ENCODE peak calls at places on chromosomes 13 and 19, in ten cellular contexts. W, E, X, V, K, C, H, Y, S and B are unnamed samples.

GRCh38 chr13:20669162-20669561 is 34.3 kb upstream of the IL17D start:
- DNase-seq in W (no peak), C (no peak), E (no peak), Y (no peak), S (no peak), H (no peak), K (no peak), X (no peak), V (no peak), B (no peak)

GRCh38 chr19:7692417-7693088 is 9.4 kb downstream of the FCER2 start:
- DNase-seq in C (no peak), X (no peak), E (no peak), W (no peak), H (no peak), K (no peak), Y (no peak), S (no peak), V (no peak), B (no peak)

GRCh38 chr13:26508885-26509284 is 48.6 kb upstream of the WASF3 start:
- DNase-seq in C (peak), H (no peak), Y (peak), X (peak), S (peak), V (no peak), W (no peak), E (no peak), K (peak), B (no peak)

GRCh38 chr19:4636151-4636717 is 3.1 kb upstream of the TNFAIP8L1 start:
- DNase-seq in S (no peak), K (peak), W (peak), E (peak), V (peak), Y (peak), C (peak), H (peak), X (peak), B (peak)

GRCh38 chr19:55516878-55517620 is 19.9 kb downstream of the SBK2 start:
- DNase-seq in X (peak), S (peak), C (peak), E (peak), W (peak), V (peak), K (peak), Y (peak), H (peak), B (peak)

GRCh38 chr13:107586216-107586615 is 629.1 kb downstream of the LIG4 start:
- DNase-seq in E (no peak), W (no peak), H (no peak), X (peak), Y (no peak), V (no peak), S (no peak), K (no peak), C (no peak), B (no peak)

GRCh38 chr19:8459520-8460260 is 14.9 kb downstream of the HNRNPM start:
- DNase-seq in W (no peak), H (no peak), Y (peak), S (peak), E (no peak), K (no peak), C (peak), V (no peak), X (peak), B (no peak)

GRCh38 chr13:40313269-40314200 is 352.9 kb downstream of the FOXO1 start:
- DNase-seq in E (no peak), V (no peak), C (peak), W (no peak), H (no peak), X (peak), K (no peak), S (no peak), Y (no peak), B (no peak)

GRCh38 chr13:30880756-30881155 is 25.3 kb upstream of the MEDAG start:
- DNase-seq in W (no peak), Y (peak), X (peak), V (no peak), H (no peak), S (peak), K (peak), E (no peak), C (peak), B (no peak)

GRCh38 chr13:74219571-74219970 is 85.4 kb upstream of the KLF12 start:
- DNase-seq in C (no peak), S (no peak), X (peak), W (no peak), K (no peak), H (no peak), Y (no peak), V (no peak), E (no peak), B (no peak)

GRCh38 chr19:52369463-52370340 is at the start of gene ZNF880:
- DNase-seq in W (peak), E (peak), S (peak), C (peak), H (peak), V (peak), K (peak), X (peak), Y (peak), B (peak)

GRCh38 chr19:48493718-48494515 is 17.7 kb downstream of the LMTK3 start:
- DNase-seq in C (no peak), V (no peak), W (peak), Y (no peak), S (no peak), H (no peak), E (no peak), K (no peak), X (no peak), B (no peak)

GRCh38 chr13:48009298-48009697 is 8.2 kb upstream of the SUCLA2 start:
- DNase-seq in K (peak), C (peak), W (no peak), Y (peak), S (peak), X (peak), E (no peak), H (peak), V (no peak), B (no peak)

GRCh38 chr13:52446265-52446664 is 4.2 kb downstream of the VPS36 start:
- DNase-seq in X (no peak), C (no peak), W (no peak), S (peak), Y (peak), H (no peak), E (no peak), K (peak), V (no peak), B (no peak)

GRCh38 chr13:81606074-81606473 is 1265.1 kb upstream of the SPRY2 start:
- DNase-seq in K (no peak), X (no peak), C (no peak), Y (no peak), H (no peak), S (no peak), E (no peak), V (no peak), W (no peak), B (no peak)

GRCh38 chr19:13117772-13118423 is at the start of gene NACC1:
- DNase-seq in E (peak), C (peak), V (peak), K (peak), W (peak), S (peak), X (peak), Y (peak), H (peak), B (peak)

GRCh38 chr13:28574617-28575142 is 79.8 kb upstream of the FLT1 start:
- DNase-seq in V (no peak), H (no peak), S (peak), K (peak), C (peak), Y (peak), X (peak), E (no peak), W (no peak), B (no peak)

GRCh38 chr19:10454267-10454666 is 33.9 kb downstream of the PDE4A start:
- DNase-seq in X (no peak), Y (no peak), W (no peak), E (peak), H (no peak), V (peak), S (no peak), K (no peak), C (no peak), B (no peak)

GRCh38 chr13:100721885-100722512 is 47.4 kb upstream of the TMTC4 start:
- DNase-seq in W (no peak), S (peak), H (no peak), E (peak), V (peak), X (peak), K (peak), C (peak), Y (peak), B (no peak)

GRCh38 chr19:39154626-39155100 is 29.1 kb downstream of the PAK4 start:
- DNase-seq in X (no peak), H (peak), Y (peak), K (peak), W (no peak), E (peak), S (peak), C (no peak), V (no peak), B (peak)

GRCh38 chr19:7928334-7928706 is 2.4 kb upstream of the CTXN1 start:
- DNase-seq in K (no peak), V (no peak), X (peak), Y (no peak), C (no peak), E (no peak), S (no peak), W (no peak), H (peak), B (no peak)

GRCh38 chr13:98466634-98467236 is 110.2 kb downstream of the STK24 start:
- DNase-seq in Y (peak), K (no peak), W (no peak), H (no peak), X (peak), V (peak), S (peak), C (peak), E (peak), B (no peak)

GRCh38 chr19:12984143-12984627 is 11.1 kb upstream of the NFIX start:
- DNase-seq in S (no peak), H (no peak), E (peak), Y (no peak), K (no peak), C (no peak), X (peak), V (no peak), W (no peak), B (no peak)

GRCh38 chr13:31670831-31671617 is 68.3 kb upstream of the RXFP2 start:
- DNase-seq in V (no peak), X (no peak), C (peak), S (peak), H (no peak), Y (no peak), W (no peak), E (no peak), K (no peak), B (no peak)

GRCh38 chr13:64278493-64278892 is 2862.8 kb upstream of the PCDH20 start:
- DNase-seq in W (no peak), X (peak), K (no peak), E (no peak), H (no peak), S (no peak), C (peak), V (no peak), Y (peak), B (no peak)

GRCh38 chr19:41998246-41999020 is 4.4 kb upstream of the ATP1A3 start:
- DNase-seq in K (no peak), H (no peak), X (peak), E (peak), S (peak), Y (peak), V (peak), C (peak), W (no peak), B (no peak)

GRCh38 chr13:21676611-21677021 is 5.7 kb downstream of the FGF9 start:
- DNase-seq in E (peak), C (no peak), Y (no peak), W (no peak), H (no peak), V (peak), K (no peak), X (no peak), S (no peak), B (peak)

GRCh38 chr13:74045583-74045982 is 88.6 kb downstream of the KLF12 start:
- DNase-seq in E (no peak), X (no peak), K (no peak), W (peak), H (no peak), V (no peak), C (no peak), Y (no peak), S (no peak), B (no peak)

GRCh38 chr13:19782049-19782726 is 557 bp downstream of the PSPC1 start:
- DNase-seq in E (no peak), H (peak), C (peak), X (peak), K (peak), Y (peak), W (peak), S (peak), V (peak), B (peak)

GRCh38 chr19:31560021-31560770 is 211.0 kb upstream of the TSHZ3 start:
- DNase-seq in K (no peak), E (no peak), H (no peak), X (peak), S (no peak), W (no peak), Y (no peak), V (no peak), C (no peak), B (no peak)

GRCh38 chr13:71625183-71625582 is 241.8 kb downstream of the DACH1 start:
- DNase-seq in X (peak), C (no peak), W (no peak), S (no peak), E (no peak), K (no peak), H (no peak), Y (no peak), V (no peak), B (no peak)

GRCh38 chr13:46679369-46680180 is 117.4 kb downstream of the ESD start:
- DNase-seq in X (peak), E (no peak), Y (no peak), K (no peak), C (peak), V (no peak), H (no peak), W (peak), S (no peak), B (no peak)

DNA sequence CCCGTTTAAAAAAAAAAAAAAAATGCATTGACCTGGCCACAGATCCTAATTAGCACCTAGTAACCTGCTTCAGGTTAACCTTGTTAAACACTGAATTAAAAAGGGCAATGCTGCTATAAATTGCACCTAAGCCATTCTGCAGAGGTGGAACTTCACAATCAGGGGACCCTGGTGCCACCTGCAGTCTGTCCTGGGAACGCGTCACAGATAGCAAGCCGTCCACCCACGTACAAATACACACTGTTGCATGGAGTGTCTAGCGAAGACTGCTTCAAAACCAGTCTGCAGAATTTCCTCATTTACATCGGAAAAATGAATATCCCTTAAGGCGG is 169.3 kb downstream of the COL4A1 start:
- DNase-seq in E (no peak), C (no peak), X (no peak), W (no peak), K (no peak), S (no peak), V (no peak), H (peak), Y (peak), B (no peak)
- TF ChIP-seq CTCF in E (peak), C (peak), X (peak), W (peak), K (peak), S (peak), V (no peak), H (peak), Y (peak), B (peak)

DNA sequence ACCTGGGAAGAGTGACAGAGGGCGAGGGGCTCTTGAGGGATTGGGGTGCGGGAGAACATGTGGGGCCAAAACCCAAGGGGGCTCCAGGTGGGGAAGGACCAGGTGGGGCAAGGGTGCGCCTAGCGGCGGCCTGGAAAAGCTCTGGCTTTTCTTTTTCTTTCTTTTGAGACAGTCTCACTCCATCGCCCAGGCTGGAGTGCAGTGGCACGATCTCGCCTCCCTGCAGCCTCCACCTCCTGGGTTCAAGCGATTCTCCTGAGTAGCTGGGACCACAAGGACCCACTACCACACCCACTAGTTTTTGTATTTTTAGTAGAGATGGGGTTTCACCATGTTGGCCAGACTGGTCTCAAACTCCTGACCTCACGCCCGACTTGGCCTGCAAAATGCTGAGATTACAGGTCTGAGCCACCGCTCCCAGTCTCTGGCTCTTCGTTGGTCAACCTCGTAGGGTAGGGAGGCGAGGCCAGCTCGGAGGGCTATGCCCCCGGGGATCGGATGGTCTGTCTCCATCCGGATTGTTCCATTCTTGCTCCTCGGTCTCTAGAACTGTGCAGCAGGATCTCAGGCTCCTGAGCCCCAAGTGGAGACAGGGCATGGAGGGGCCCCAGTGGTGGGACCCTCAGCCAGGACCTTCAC is 3.7 kb downstream of the GADD45B start:
- DNase-seq in C (peak), H (no peak), V (no peak), E (no peak), X (no peak), Y (no peak), S (no peak), K (no peak), W (no peak), B (no peak)
- TF ChIP-seq CTCF in C (peak), H (no peak), V (peak), E (peak), X (peak), Y (peak), S (peak), K (peak), W (no peak), B (peak)

GRCh38 chr13:35785563-35786327 is 309.3 kb upstream of the MAB21L1 start:
- DNase-seq in W (no peak), X (no peak), Y (no peak), S (no peak), H (no peak), K (no peak), E (no peak), C (no peak), V (no peak), B (no peak)

GRCh38 chr13:35791191-35791902 is 314.9 kb upstream of the MAB21L1 start:
- DNase-seq in S (peak), X (peak), H (no peak), E (no peak), W (no peak), V (no peak), Y (no peak), K (no peak), C (peak), B (no peak)

GRCh38 chr13:35787937-35788336 is 311.4 kb upstream of the MAB21L1 start:
- DNase-seq in W (no peak), X (peak), Y (no peak), E (no peak), H (no peak), S (no peak), K (no peak), V (no peak), C (peak), B (no peak)

GRCh38 chr13:35793823-35794222 is 317.3 kb upstream of the MAB21L1 start:
- DNase-seq in C (no peak), X (peak), E (no peak), S (no peak), Y (no peak), H (no peak), W (no peak), V (no peak), K (no peak), B (no peak)

GRCh38 chr13:35789335-35790166 is 313.1 kb upstream of the MAB21L1 start:
- DNase-seq in V (no peak), H (no peak), C (peak), S (peak), X (peak), W (no peak), Y (peak), E (no peak), K (peak), B (no peak)
- TF ChIP-seq CTCF in V (peak), H (no peak), C (peak), S (peak), X (peak), W (no peak), Y (peak), E (peak), K (peak), B (peak)

GRCh38 chr13:94549241-94550029 is 46.5 kb downstream of the TGDS start:
- DNase-seq in E (peak), K (peak), S (peak), V (peak), W (peak), H (peak), Y (peak), C (peak), X (peak), B (peak)
- TF ChIP-seq CTCF in E (no peak), K (no peak), S (no peak), V (no peak), W (peak), H (no peak), Y (no peak), C (no peak), X (no peak), B (peak)

DNA sequence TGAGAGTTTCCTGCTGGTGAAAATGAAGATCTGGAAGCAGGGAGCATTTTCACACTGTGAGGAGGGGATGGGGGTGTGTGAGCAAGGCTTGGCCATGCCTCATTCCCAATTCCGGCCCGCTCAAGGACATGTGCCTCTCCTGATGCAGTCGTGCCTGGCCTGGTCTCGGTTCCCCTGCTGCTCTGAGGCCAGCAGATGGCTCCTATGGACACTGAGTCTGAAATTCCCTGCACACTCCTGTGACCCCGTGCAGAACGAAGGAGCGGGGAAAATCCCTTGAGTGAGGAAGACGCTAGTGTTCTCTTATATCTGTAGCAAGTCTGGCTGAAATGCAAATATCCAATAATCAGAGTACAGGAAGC is 363 bp upstream of the ZNF763 start:
- DNase-seq in W (peak), C (no peak), K (no peak), V (peak), E (no peak), X (no peak), H (no peak), Y (no peak), S (no peak), B (peak)
- TF ChIP-seq CTCF in W (peak), C (peak), K (peak), V (no peak), E (no peak), X (peak), H (no peak), Y (no peak), S (peak), B (peak)

GRCh38 chr13:58994778-58995177 is 1169.0 kb downstream of the DIAPH3 start:
- DNase-seq in W (no peak), E (no peak), X (peak), S (no peak), V (no peak), C (peak), Y (no peak), K (no peak), H (no peak), B (no peak)
- TF ChIP-seq CTCF in W (no peak), E (peak), X (no peak), S (no peak), V (no peak), C (peak), Y (no peak), K (peak), H (no peak), B (no peak)

DNA sequence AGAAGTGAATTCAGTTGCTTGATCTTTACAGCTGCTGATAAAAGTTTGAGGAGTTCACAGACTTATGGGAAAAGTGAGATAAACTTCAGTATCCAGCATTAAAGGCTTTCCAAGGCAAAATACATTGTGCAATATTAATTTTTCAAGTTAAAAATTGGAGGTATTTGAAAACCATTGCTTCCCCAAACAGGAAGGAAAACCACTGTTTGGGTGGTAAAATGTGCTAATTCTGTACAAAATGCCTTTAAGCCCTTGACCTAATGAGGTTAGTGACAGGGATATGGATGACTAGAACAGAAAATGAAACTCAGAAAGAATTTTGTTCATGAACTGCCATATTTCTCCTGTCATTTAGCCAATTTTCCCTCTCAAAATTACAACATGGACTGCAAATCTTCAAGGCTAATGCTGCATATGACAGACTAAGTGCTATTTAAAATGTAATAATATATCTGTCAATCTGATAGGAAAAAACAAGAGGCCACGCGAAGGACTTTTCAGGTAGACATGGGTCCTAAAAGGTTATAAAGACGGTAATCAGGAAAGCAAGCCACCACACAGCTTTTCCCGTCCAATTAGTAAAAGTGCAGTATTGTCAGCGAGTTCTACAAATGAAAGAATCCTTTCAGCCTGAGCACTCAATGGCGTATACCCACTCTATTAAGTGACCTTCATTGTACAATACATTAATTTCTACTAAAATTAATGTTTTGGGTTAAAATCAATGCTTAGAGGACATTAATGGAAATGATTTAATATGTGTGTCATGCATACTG is 212.8 kb downstream of the ENOX1 start:
- DNase-seq in X (peak), S (no peak), H (no peak), Y (no peak), V (no peak), C (peak), E (no peak), W (no peak), K (no peak), B (no peak)
- TF ChIP-seq CTCF in X (no peak), S (no peak), H (no peak), Y (no peak), V (no peak), C (no peak), E (no peak), W (no peak), K (no peak), B (no peak)